ENCODE peak calls at places on chromosomes 16 and 17, in four cellular contexts. H is IMR-90, Y is H1, V is K562. T is an unnamed sample. For H3K9me3, the result is how much of the 10 kb centered on the place peaks cover.

GRCh38 chr16:29811170-29811895 is 660 bp upstream of the PRRT2 start:
- DNase-seq in Y (peak), V (peak), H (peak), T (peak)

GRCh38 chr16:14634389-14634725 is 1.6 kb downstream of the BFAR start:
- DNase-seq in H (no peak), V (no peak), Y (no peak), T (no peak)

GRCh38 chr17:13074026-13074425 is 56.2 kb upstream of the ELAC2 start:
- DNase-seq in Y (no peak), V (no peak), H (peak), T (no peak)

GRCh38 chr17:49848019-49848473 is at the start of gene TAC4:
- DNase-seq in Y (no peak), V (peak), H (no peak), T (no peak)

GRCh38 chr17:72273301-72274056 is 152.7 kb downstream of the SOX9 start:
- DNase-seq in Y (no peak), V (no peak), H (peak), T (no peak)

GRCh38 chr17:72535346-72535745 is 414.5 kb downstream of the SOX9 start:
- DNase-seq in Y (no peak), V (no peak), H (no peak), T (no peak)

GRCh38 chr16:70412385-70412784 is 26.5 kb downstream of the ST3GAL2 start:
- DNase-seq in V (no peak), Y (no peak), H (no peak), T (no peak)

GRCh38 chr17:47660064-47660492 is 10.4 kb downstream of the KPNB1 start:
- DNase-seq in H (no peak), Y (no peak), V (no peak), T (peak)

GRCh38 chr17:22669721-22670120 is 977.4 kb downstream of the KCNJ18 start:
- DNase-seq in H (no peak), Y (no peak), V (no peak), T (no peak)

GRCh38 chr16:71883849-71884638 is at the start of gene ZNF821:
- DNase-seq in H (peak), Y (peak), V (peak), T (no peak)

GRCh38 chr17:6787081-6787693 is 11.2 kb downstream of the FBXO39 start:
- DNase-seq in H (no peak), Y (no peak), V (no peak), T (no peak)

GRCh38 chr17:76353599-76354316 is at the start of gene PRPSAP1:
- DNase-seq in H (peak), V (peak), Y (peak), T (peak)

DNA sequence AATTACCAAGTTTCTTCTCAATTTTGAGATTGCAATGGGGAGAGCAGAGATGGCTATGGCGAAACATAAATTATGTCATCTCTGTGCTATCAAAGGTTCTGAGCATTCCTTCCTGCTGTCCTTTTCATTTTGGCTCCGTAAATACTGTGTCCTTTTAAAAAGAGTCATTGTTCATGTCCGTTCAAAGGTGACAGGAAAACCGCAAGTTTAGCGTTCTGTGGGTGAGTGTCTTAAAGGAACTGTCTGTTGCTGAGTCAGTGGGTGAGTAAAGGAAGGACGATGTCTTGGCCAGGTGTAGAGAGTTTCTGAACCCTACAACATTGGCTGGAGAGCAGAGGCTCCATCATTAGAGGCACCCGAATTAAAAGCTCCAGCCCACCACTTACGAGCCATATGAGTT is 754.0 kb upstream of the EEF2KMT start:
- DNase-seq in H (no peak), V (no peak), Y (no peak), T (no peak)
- H3K9me3 ChIP-seq in H (under half), V (under half), Y (under half), T (under half)

DNA sequence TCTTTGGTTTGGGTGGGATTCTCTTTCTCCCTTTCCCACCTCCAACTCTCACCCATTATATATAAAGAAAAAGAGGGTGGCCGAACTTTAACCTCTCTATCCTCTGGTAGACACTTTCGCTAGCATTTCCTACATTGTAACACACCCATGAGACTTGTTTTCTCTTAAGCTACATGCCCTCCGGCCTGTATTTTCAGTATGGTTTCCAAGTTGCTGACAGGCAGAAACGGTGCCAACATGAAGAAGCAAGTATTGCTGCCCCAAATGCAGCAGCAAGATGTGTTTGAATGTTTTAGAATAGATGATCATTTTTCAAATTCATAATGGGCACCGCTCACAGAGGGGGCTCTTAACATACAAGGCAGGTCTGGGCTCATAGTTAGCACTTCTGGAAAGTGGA is 18.7 kb upstream of the CYB5B start:
- DNase-seq in Y (no peak), V (no peak), H (no peak), T (no peak)
- TF ChIP-seq CHD1 in Y (no peak), V (no peak), H (no peak), T (no peak)

GRCh38 chr16:35440875-35441274 is 1981.5 kb downstream of the TP53TG3F start:
- DNase-seq in H (no peak), V (no peak), Y (no peak), T (no peak)
- H3K9me3 ChIP-seq in H (under half), V (under half), Y (half or more), T (under half)

GRCh38 chr16:73616186-73616585 is 568.3 kb upstream of the ZFHX3 start:
- DNase-seq in H (no peak), V (peak), Y (no peak), T (no peak)
- TF ChIP-seq CHD1 in H (no peak), V (no peak), Y (no peak), T (no peak)

GRCh38 chr17:70408768-70409167 is 239.4 kb downstream of the KCNJ2 start:
- DNase-seq in V (no peak), H (no peak), Y (no peak), T (no peak)

DNA sequence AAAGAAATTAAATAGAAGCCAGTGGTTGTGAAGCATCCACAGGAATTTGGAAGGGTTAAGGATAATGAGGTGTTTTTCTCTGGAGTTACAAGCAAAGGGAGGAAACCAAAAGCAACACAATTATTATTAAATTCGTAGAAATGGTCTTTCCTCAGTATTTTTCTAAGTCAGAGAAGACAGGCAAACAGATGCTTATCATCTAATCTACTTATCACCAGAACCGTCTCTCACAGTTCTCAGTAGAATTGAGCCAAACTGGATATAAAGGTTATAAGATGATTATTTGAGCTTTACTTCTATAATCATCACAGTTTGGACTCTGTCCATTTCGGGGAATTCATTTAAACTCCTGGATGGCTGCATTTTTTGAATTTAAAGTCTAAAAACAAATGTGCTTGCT is 244.9 kb downstream of the KCNJ2 start:
- DNase-seq in H (no peak), V (no peak), Y (no peak), T (no peak)
- H3K9me3 ChIP-seq in H (under half), V (under half), Y (under half), T (under half)

DNA sequence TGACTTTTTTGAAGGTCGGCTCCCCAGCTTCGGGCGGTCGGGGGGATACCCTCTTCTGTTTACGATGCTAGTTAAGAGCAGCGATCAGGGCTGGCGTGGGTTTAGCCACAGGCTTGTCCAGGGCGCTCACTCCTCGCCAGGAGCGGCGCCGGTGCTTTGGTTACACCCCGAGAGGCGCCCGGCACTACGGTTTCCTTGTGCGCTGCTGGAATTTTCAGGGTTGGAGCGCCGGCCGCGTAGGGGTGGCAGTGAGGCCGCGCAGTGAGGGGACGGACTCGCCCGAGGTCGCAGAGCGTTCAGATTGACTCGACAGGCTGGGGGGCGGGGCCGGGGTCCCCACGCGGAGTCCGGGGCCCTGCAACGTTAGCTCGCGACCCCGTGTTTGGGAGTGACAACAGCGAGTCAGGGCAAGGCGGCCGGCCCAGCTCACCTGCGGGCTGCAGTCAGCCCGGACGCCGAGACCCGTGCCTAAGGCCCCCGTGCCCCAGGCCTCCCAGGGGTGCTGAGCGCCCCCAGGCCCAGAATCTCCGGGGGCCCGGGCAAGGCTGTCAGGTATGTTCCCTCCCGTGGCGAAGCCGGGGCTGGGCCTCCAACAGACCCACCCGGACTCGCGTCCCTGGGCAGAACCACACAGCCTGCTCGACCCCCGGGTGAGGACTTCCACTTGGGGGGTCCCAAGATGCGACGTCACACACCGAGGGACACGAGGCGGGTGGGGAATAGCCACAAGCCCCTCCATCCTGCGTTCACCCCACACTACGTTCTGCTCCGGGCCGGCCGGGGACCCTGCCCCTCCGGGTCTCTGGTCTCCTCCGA is 1.3 kb upstream of the ACTG1 start:
- DNase-seq in H (peak), V (peak), Y (peak), T (no peak)
- TF ChIP-seq CHD1 in H (no peak), V (no peak), Y (no peak), T (no peak)

DNA sequence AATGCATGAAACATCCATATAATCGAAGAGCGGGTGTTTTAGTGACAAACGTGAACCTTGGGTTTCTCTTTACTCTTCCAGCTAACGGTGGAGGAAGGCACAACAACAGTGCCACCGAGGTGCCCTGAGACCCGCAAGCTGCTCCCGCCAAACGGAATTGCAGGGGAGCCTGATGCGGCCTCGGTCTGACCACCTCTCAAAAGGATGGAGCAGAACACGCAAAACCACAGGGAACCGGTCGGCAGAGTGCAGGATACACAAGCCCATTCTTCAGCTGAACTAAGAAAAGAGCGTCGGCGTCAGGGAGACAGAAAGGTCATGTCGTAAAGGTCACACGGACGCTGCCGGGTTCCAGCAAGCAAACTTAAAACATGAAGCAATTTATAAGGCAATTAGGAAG is 109.5 kb upstream of the ZNF750 start:
- DNase-seq in V (no peak), Y (no peak), H (no peak), T (no peak)
- H3K9me3 ChIP-seq in V (under half), Y (half or more), H (half or more), T (under half)

GRCh38 chr16:48137822-48138221 is 18.0 kb downstream of the ABCC12 start:
- DNase-seq in V (no peak), H (no peak), Y (no peak), T (no peak)
- TF ChIP-seq CHD1 in V (no peak), H (no peak), Y (no peak), T (no peak)

DNA sequence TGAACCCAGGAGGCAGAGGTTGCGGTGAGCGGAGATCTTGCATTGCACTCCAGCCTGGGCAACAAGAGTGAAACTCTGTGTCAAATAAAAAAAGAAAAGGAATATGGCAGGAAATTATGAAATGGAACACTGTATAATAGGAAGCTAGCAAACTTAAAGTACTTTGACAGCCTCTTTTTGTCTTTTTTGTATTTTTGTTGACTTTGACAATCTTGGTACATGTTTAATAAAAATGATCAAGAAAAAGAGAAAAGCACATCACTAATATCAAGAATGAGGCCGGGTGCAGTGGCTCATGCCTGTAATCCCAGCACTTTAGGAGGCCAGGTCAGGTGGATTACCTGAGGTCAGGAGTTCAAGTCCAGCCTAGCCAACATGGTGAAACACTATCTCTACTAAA is 5.5 kb downstream of the ATF7IP2 start:
- DNase-seq in H (no peak), Y (no peak), V (no peak), T (no peak)
- H3K9me3 ChIP-seq in H (under half), Y (under half), V (under half), T (under half)

T was measured in GM12878.